ENCODE peak calls at places on chromosomes 2 and 18, in ten cellular contexts. N, E, S, X, U, V, M, P, C and F are unnamed samples.

GRCh38 chr18:28003451-28003850 is 173.5 kb downstream of the CDH2 start:
- DNase-seq in N (no peak), E (no peak), S (no peak), X (no peak), U (peak; percentile 68), V (no peak), M (no peak), P (no peak), C (no peak), F (no peak)

GRCh38 chr18:77133920-77134496 is 1.4 kb upstream of the MBP start:
- DNase-seq in N (no peak), E (peak; percentile 62), S (no peak), X (peak; percentile 80), U (no peak), V (no peak), M (no peak), P (no peak), C (no peak), F (peak; percentile 48)

GRCh38 chr2:109690822-109691541 is 76.8 kb downstream of the SOWAHC start:
- DNase-seq in N (no peak), E (peak; percentile 94), S (no peak), X (no peak), U (peak; percentile 22), V (no peak), M (no peak), P (no peak), C (peak; percentile 43), F (no peak)

GRCh38 chr2:235003096-235003775 is 51.4 kb downstream of the SH3BP4 start:
- DNase-seq in N (no peak), E (peak; percentile 4), S (no peak), X (peak; percentile 38), U (no peak), V (no peak), M (no peak), P (no peak), C (no peak), F (no peak)

GRCh38 chr2:44951714-44952113 is 10.2 kb downstream of the SIX3 start:
- DNase-seq in N (no peak), E (no peak), S (no peak), X (no peak), U (no peak), V (no peak), M (no peak), P (no peak), C (no peak), F (no peak)

GRCh38 chr2:18209934-18210639 is 331.6 kb downstream of the KCNS3 start:
- DNase-seq in N (no peak), E (no peak), S (peak; percentile 10), X (no peak), U (peak; percentile 78), V (no peak), M (no peak), P (peak; percentile 69), C (no peak), F (no peak)

GRCh38 chr18:48405108-48405507 is 4.1 kb downstream of the ZBTB7C start:
- DNase-seq in N (no peak), E (no peak), S (no peak), X (no peak), U (peak; percentile 22), V (no peak), M (no peak), P (no peak), C (no peak), F (no peak)

GRCh38 chr2:26978061-26978596 is 7.7 kb downstream of the MAPRE3 start:
- DNase-seq in N (no peak), E (peak; percentile 87), S (no peak), X (no peak), U (no peak), V (peak; percentile 52), M (no peak), P (no peak), C (peak; percentile 80), F (no peak)

GRCh38 chr2:231521443-231521842 is 8.8 kb downstream of the NMUR1 start:
- DNase-seq in N (no peak), E (no peak), S (no peak), X (no peak), U (no peak), V (no peak), M (no peak), P (no peak), C (no peak), F (no peak)

GRCh38 chr2:238948765-238949641 is 101.1 kb downstream of the TWIST2 start:
- DNase-seq in N (peak; percentile 0), E (no peak), S (no peak), X (no peak), U (peak; percentile 67), V (no peak), M (no peak), P (no peak), C (no peak), F (peak; percentile 48)

GRCh38 chr18:9688036-9688741 is 19.9 kb upstream of the RAB31 start:
- DNase-seq in N (no peak), E (no peak), S (no peak), X (no peak), U (peak; percentile 77), V (no peak), M (no peak), P (no peak), C (no peak), F (no peak)

GRCh38 chr18:46518438-46518837 is 138.6 kb downstream of the LOXHD1 start:
- DNase-seq in N (no peak), E (peak; percentile 3), S (no peak), X (peak; percentile 65), U (no peak), V (peak; percentile 27), M (no peak), P (no peak), C (no peak), F (no peak)

GRCh38 chr2:128359841-128360240 is 41.2 kb upstream of the HS6ST1 start:
- DNase-seq in N (no peak), E (no peak), S (no peak), X (peak; percentile 30), U (no peak), V (no peak), M (no peak), P (no peak), C (no peak), F (peak; percentile 50)

GRCh38 chr2:53508667-53509066 is 258.9 kb upstream of the CHAC2 start:
- DNase-seq in N (no peak), E (no peak), S (no peak), X (no peak), U (peak; percentile 9), V (no peak), M (no peak), P (no peak), C (no peak), F (no peak)

GRCh38 chr2:47903781-47904447 is 2.4 kb downstream of the FBXO11 start:
- DNase-seq in N (no peak), E (no peak), S (no peak), X (no peak), U (no peak), V (no peak), M (no peak), P (no peak), C (no peak), F (no peak)
- TF ChIP-seq CTCF in N (no peak), E (no peak), S (no peak), X (no peak), U (no peak), V (no peak), M (no peak), P (no peak), C (no peak), F (no peak)

DNA sequence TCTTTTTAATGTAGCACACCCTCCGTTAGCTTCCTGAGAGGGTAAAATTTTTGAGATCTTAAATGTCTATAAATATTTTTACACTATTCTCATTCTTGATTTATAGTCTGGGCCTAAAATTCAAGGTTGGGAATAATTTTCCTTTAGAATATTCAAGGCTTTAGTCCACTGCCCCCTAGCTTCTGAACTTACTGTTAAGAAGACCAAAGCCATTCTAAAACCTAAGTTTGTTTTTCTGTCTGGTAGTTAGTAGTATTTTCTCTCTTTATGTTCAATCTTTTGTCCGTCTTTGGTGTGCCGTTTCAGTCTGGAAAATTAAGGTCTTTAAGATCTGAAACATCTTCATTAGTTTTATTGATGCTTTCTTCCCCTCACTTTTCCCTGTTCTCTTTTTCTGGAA is 14.5 kb downstream of the OSBPL6 start:
- DNase-seq in N (no peak), E (peak; percentile 10), S (no peak), X (no peak), U (peak; percentile 26), V (no peak), M (no peak), P (no peak), C (no peak), F (no peak)
- TF ChIP-seq CTCF in N (no peak), E (no peak), S (peak; percentile 35), X (peak; percentile 34), U (peak; percentile 37), V (peak; percentile 9), M (no peak), P (peak; percentile 38), C (peak; percentile 37), F (peak; percentile 51)

DNA sequence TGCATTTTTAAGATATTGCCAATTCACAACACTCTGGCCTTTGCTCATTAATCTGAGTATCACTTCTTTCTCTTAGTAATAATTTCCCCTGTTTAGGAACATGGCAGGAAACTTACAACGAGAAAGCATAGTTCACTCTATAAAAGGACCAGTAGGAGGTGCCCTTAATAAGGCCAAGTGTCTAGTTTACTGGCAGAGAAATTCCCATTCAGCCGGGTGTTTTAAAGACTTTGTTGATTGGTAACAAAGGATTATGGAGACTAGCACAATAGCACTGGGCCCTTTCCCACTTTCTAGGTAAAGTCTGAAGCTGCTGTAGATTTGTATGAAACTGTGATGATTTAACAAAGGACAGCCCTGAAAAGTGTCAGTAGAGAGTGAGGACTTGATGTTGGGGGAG is 3.1 kb downstream of the DCC start:
- DNase-seq in N (no peak), E (no peak), S (no peak), X (no peak), U (peak; percentile 2), V (no peak), M (no peak), P (no peak), C (no peak), F (no peak)
- TF ChIP-seq CTCF in N (no peak), E (no peak), S (no peak), X (no peak), U (no peak), V (no peak), M (no peak), P (peak; percentile 38), C (peak; percentile 23), F (peak; percentile 67)

GRCh38 chr2:160614391-160614790 is 120.8 kb upstream of the RBMS1 start:
- DNase-seq in N (no peak), E (no peak), S (no peak), X (no peak), U (peak; percentile 23), V (no peak), M (no peak), P (no peak), C (no peak), F (no peak)

GRCh38 chr2:160615706-160616105 is 122.1 kb upstream of the RBMS1 start:
- DNase-seq in N (no peak), E (no peak), S (no peak), X (no peak), U (no peak), V (no peak), M (no peak), P (no peak), C (no peak), F (no peak)

GRCh38 chr2:160616149-160616548 is 122.5 kb upstream of the RBMS1 start:
- DNase-seq in N (no peak), E (no peak), S (no peak), X (no peak), U (no peak), V (no peak), M (no peak), P (no peak), C (no peak), F (no peak)

GRCh38 chr2:160612266-160612864 is 118.8 kb upstream of the RBMS1 start:
- DNase-seq in N (no peak), E (no peak), S (no peak), X (no peak), U (peak; percentile 36), V (no peak), M (no peak), P (no peak), C (no peak), F (no peak)

GRCh38 chr2:160613466-160614153 is 120.0 kb upstream of the RBMS1 start:
- DNase-seq in N (no peak), E (no peak), S (peak; percentile 45), X (no peak), U (peak; percentile 91), V (no peak), M (no peak), P (peak; percentile 54), C (no peak), F (no peak)
- TF ChIP-seq CTCF in N (no peak), E (no peak), S (no peak), X (no peak), U (no peak), V (no peak), M (no peak), P (no peak), C (no peak), F (no peak)